ENCODE peak calls at places on chromosomes 6 and 20, in six cellular contexts. J is ovary, P is OCI-LY7, D is neural progenitor cell, M is uterus, K is GM23338. O is an unnamed sample.

GRCh38 chr6:99608886-99609482 is 2.4 kb downstream of the PRDM13 start:
- DNase-seq in K (no peak), J (no peak), P (no peak), D (no peak), M (no peak), O (no peak)

GRCh38 chr6:387293-387694 is 4.3 kb upstream of the IRF4 start:
- DNase-seq in D (no peak), M (no peak), J (no peak), K (no peak), P (no peak), O (no peak)

GRCh38 chr6:163180874-163181541 is 233.5 kb upstream of the QKI start:
- DNase-seq in M (peak; percentile 32), K (peak; percentile 86), J (no peak), D (peak; percentile 81), P (no peak), O (peak; percentile 85)

GRCh38 chr6:42451595-42452170 is at the start of gene TRERF1:
- DNase-seq in K (peak; percentile 95), J (peak; percentile 58), P (peak; percentile 88), M (peak; percentile 66), D (peak; percentile 85), O (peak; percentile 70)

GRCh38 chr6:28982476-28983266 is 22.4 kb downstream of the ZNF311 start:
- DNase-seq in K (peak; percentile 64), J (peak; percentile 51), D (peak; percentile 55), M (peak; percentile 43), P (no peak), O (no peak)

GRCh38 chr6:45586216-45587171 is 208.8 kb upstream of the SUPT3H start:
- DNase-seq in M (no peak), K (no peak), D (peak; percentile 11), P (peak; percentile 9), J (no peak), O (no peak)

GRCh38 chr6:8549381-8549780 is 114.0 kb upstream of the SLC35B3 start:
- DNase-seq in D (no peak), K (no peak), M (no peak), P (no peak), J (no peak), O (no peak)

GRCh38 chr6:26249959-26250805 is 114.8 kb upstream of the BTN3A2 start:
- DNase-seq in P (no peak), K (peak; percentile 84), D (peak; percentile 93), J (no peak), M (peak; percentile 41), O (peak; percentile 71)

GRCh38 chr20:47262365-47263013 is 94.0 kb downstream of the ZMYND8 start:
- DNase-seq in J (no peak), P (peak; percentile 93), M (no peak), D (no peak), K (no peak), O (no peak)

GRCh38 chr6:30782425-30783014 is 38.2 kb upstream of the IER3 start:
- DNase-seq in D (no peak), J (no peak), P (no peak), M (no peak), K (no peak), O (no peak)

GRCh38 chr6:119310486-119311036 is 39.0 kb downstream of the MAN1A1 start:
- DNase-seq in K (no peak), P (no peak), M (no peak), D (no peak), J (no peak), O (peak; percentile 14)

DNA sequence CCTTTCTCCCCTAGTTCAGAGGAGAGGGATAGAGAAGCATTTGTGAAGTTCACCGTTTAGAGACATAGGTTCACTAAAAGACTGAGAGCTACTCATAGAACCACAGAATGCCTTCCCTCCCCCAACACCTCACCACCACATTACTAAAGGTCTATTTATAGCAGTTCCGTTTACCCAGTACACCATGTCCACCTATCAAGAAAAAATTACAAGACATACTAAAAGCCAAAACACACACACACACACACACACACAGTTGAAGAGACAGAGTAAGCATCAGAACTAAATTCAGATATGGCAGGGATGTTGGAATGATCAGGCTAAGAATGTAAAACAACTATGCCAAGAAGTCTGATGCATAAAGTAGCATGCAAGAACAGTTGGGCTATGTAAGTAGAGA is 52.2 kb downstream of the SLC22A3 start:
- DNase-seq in P (no peak), K (no peak), J (no peak), M (no peak), D (no peak), O (no peak)
- H3K27ac ChIP-seq in P (no peak overlapping the region), K (no peak overlapping the region), J (no peak overlapping the region), M (no peak overlapping the region), D (no peak overlapping the region), O (no peak overlapping the region)

DNA sequence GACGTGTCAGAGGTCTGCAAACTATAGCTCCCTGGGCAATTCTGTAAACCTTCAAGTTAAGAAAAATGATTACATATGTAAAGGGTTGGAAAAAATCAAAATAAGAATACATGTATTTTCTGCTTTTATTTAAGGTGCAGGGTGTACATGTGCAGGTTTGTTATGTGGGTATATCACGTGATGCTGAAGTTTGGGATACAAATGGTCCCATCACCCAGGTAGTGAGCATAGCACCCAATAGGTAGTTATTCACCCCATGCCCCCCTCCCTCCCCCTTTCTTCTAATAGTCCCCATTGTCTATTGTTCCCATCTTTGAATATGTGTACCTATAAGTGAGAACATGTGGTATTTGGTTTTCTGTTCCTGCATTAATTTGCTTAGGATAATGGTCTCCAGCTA is 51.1 kb upstream of the GCM1 start:
- DNase-seq in P (no peak), K (no peak), J (no peak), M (no peak), D (no peak), O (no peak)
- H3K4me1 ChIP-seq in P (peaks cover 35% of the 10 kb centered on the region), K (peaks cover 1% of the 10 kb centered on the region), J (no peaks in the 10 kb centered on the region), M (no peaks in the 10 kb centered on the region), D (no peaks in the 10 kb centered on the region), O (no peaks in the 10 kb centered on the region)

DNA sequence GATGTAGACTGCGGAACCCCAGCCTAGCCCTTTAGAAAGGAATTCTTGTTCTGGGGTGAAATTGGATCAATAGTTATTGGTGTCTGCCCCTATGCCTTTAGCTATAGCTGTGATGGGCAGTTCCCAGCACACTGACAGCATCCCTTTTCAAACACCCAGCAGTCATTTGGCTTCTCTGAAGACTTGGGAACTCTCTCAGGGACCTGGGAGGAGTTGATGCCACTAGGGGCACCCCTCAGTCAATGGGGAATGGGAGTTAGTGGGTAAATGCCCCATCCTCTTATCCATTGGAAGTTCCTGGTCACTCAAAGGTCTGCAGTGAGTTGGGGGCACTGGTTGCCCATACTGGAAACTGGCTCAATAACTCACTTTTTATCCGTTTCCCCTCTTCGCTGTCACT is 31.6 kb upstream of the CSNK2A1 start:
- DNase-seq in M (no peak), D (no peak), P (no peak), K (peak; percentile 57), J (no peak), O (no peak)
- H3K27ac ChIP-seq in M (no peak overlapping the region), D (no peak overlapping the region), P (no peak overlapping the region), K (no peak overlapping the region), J (no peak overlapping the region), O (no peak overlapping the region)

GRCh38 chr20:32629813-32630212 is 43.9 kb downstream of the C20orf203 start:
- DNase-seq in D (no peak), J (no peak), P (no peak), K (no peak), M (no peak), O (no peak)
- H3K4me1 ChIP-seq in D (peaks cover 39% of the 10 kb centered on the region), J (peaks cover 8% of the 10 kb centered on the region), P (peaks cover 17% of the 10 kb centered on the region), K (peaks cover 22% of the 10 kb centered on the region), M (no peaks in the 10 kb centered on the region), O (peaks cover 11% of the 10 kb centered on the region)

GRCh38 chr20:10167025-10167424 is 51.6 kb upstream of the SNAP25 start:
- DNase-seq in D (no peak), M (no peak), P (no peak), K (no peak), J (no peak), O (no peak)
- H3K27ac ChIP-seq in D (no peak overlapping the region), M (no peak overlapping the region), P (no peak overlapping the region), K (no peak overlapping the region), J (no peak overlapping the region), O (no peak overlapping the region)

O was measured in adrenal gland.